ENCODE peak calls at places on chromosomes 1 and 21, in four cellular contexts. One of them, this sample, is unnamed.

GRCh38 chr1:114668373-114668772 is 1.5 kb downstream of the DENND2C start:
- DNase-seq in iris pigment epithelial cell: no peak
- DNase-seq in endothelial cell: no peak
- DNase-seq in AG04450: no peak
- DNase-seq in this sample: no peak

GRCh38 chr1:62515055-62515454 is 78.2 kb downstream of the USP1 start:
- DNase-seq in iris pigment epithelial cell: peak; percentile 81
- DNase-seq in AG04450: no peak
- DNase-seq in endothelial cell: no peak
- DNase-seq in this sample: no peak

GRCh38 chr21:38289697-38290096 is 32.9 kb downstream of the KCNJ15 start:
- DNase-seq in iris pigment epithelial cell: peak; percentile 99
- DNase-seq in AG04450: peak; percentile 83
- DNase-seq in endothelial cell: no peak
- DNase-seq in this sample: no peak

GRCh38 chr21:34017127-34017961 is 56.0 kb upstream of the MRPS6 start:
- DNase-seq in endothelial cell: no peak
- DNase-seq in iris pigment epithelial cell: peak; percentile 87
- DNase-seq in AG04450: no peak
- DNase-seq in this sample: no peak

GRCh38 chr1:235326719-235327558 is 1.0 kb downstream of the ARID4B start:
- DNase-seq in endothelial cell: peak; percentile 42
- DNase-seq in iris pigment epithelial cell: peak; percentile 23
- DNase-seq in AG04450: no peak
- DNase-seq in this sample: peak; percentile 6

GRCh38 chr1:185244015-185244747 is 72.9 kb downstream of the IVNS1ABP start:
- DNase-seq in endothelial cell: no peak
- DNase-seq in iris pigment epithelial cell: peak; percentile 92
- DNase-seq in AG04450: peak; percentile 48
- DNase-seq in this sample: peak; percentile 9

GRCh38 chr1:163046071-163046470 is 23.1 kb upstream of the RGS4 start:
- DNase-seq in endothelial cell: no peak
- DNase-seq in iris pigment epithelial cell: peak; percentile 80
- DNase-seq in AG04450: no peak
- DNase-seq in this sample: peak; percentile 3

GRCh38 chr1:157135070-157135469 is 3.1 kb downstream of the ETV3 start:
- DNase-seq in AG04450: no peak
- DNase-seq in iris pigment epithelial cell: no peak
- DNase-seq in endothelial cell: no peak
- DNase-seq in this sample: no peak

GRCh38 chr1:223201967-223202366 is 58.9 kb upstream of the TLR5 start:
- DNase-seq in AG04450: no peak
- DNase-seq in endothelial cell: no peak
- DNase-seq in iris pigment epithelial cell: no peak
- DNase-seq in this sample: no peak

GRCh38 chr1:201461783-201462441 is 7.1 kb downstream of the PHLDA3 start:
- DNase-seq in endothelial cell: no peak
- DNase-seq in AG04450: peak; percentile 95
- DNase-seq in iris pigment epithelial cell: peak; percentile 100
- DNase-seq in this sample: no peak

GRCh38 chr1:30759718-30760281 is 2.2 kb upstream of the LAPTM5 start:
- DNase-seq in endothelial cell: no peak
- DNase-seq in iris pigment epithelial cell: no peak
- DNase-seq in AG04450: no peak
- DNase-seq in this sample: no peak

GRCh38 chr1:230407351-230407750 is 18.8 kb downstream of the PGBD5 start:
- DNase-seq in AG04450: no peak
- DNase-seq in iris pigment epithelial cell: no peak
- DNase-seq in endothelial cell: no peak
- DNase-seq in this sample: no peak

GRCh38 chr1:205321109-205321958 is at the start of gene NUAK2:
- DNase-seq in iris pigment epithelial cell: peak; percentile 92
- DNase-seq in AG04450: peak; percentile 61
- DNase-seq in endothelial cell: peak; percentile 91
- DNase-seq in this sample: peak; percentile 59

GRCh38 chr1:58764294-58764978 is 19.4 kb downstream of the JUN start:
- DNase-seq in endothelial cell: no peak
- DNase-seq in iris pigment epithelial cell: peak; percentile 91
- DNase-seq in AG04450: no peak
- DNase-seq in this sample: no peak

GRCh38 chr1:77200806-77201205 is 18.4 kb downstream of the PIGK start:
- DNase-seq in endothelial cell: no peak
- DNase-seq in AG04450: no peak
- DNase-seq in iris pigment epithelial cell: peak; percentile 3
- DNase-seq in this sample: no peak

GRCh38 chr1:74937176-74937575 is 197.0 kb upstream of the LHX8 start:
- DNase-seq in endothelial cell: no peak
- DNase-seq in iris pigment epithelial cell: no peak
- DNase-seq in AG04450: no peak
- DNase-seq in this sample: no peak

GRCh38 chr1:93516164-93516563 is 68.2 kb downstream of the FNBP1L start:
- DNase-seq in endothelial cell: no peak
- DNase-seq in AG04450: no peak
- DNase-seq in iris pigment epithelial cell: no peak
- DNase-seq in this sample: no peak

GRCh38 chr1:11648732-11649158 is 5.5 kb downstream of the FBXO2 start:
- DNase-seq in endothelial cell: no peak
- DNase-seq in iris pigment epithelial cell: no peak
- DNase-seq in AG04450: no peak
- DNase-seq in this sample: no peak

GRCh38 chr1:28971980-28972771 is 57.8 kb downstream of the EPB41 start:
- DNase-seq in iris pigment epithelial cell: peak; percentile 93
- DNase-seq in AG04450: peak; percentile 82
- DNase-seq in endothelial cell: no peak
- DNase-seq in this sample: no peak

GRCh38 chr1:25073640-25074270 is 143.7 kb upstream of the RUNX3 start:
- DNase-seq in endothelial cell: no peak
- DNase-seq in iris pigment epithelial cell: no peak
- DNase-seq in AG04450: no peak
- DNase-seq in this sample: no peak

GRCh38 chr21:32682696-32683474 is 44.9 kb downstream of the SYNJ1 start:
- DNase-seq in iris pigment epithelial cell: no peak
- DNase-seq in AG04450: no peak
- DNase-seq in endothelial cell: no peak
- DNase-seq in this sample: no peak

GRCh38 chr1:51649593-51650091 is 32.8 kb downstream of the OSBPL9 start:
- DNase-seq in endothelial cell: no peak
- DNase-seq in iris pigment epithelial cell: peak; percentile 50
- DNase-seq in AG04450: no peak
- DNase-seq in this sample: no peak

GRCh38 chr21:40853956-40854688 is 7.2 kb upstream of the DSCAM start:
- DNase-seq in iris pigment epithelial cell: no peak
- DNase-seq in endothelial cell: no peak
- DNase-seq in AG04450: no peak
- DNase-seq in this sample: no peak

GRCh38 chr1:171742577-171742922 is 685 bp upstream of the VAMP4 start:
- DNase-seq in iris pigment epithelial cell: peak; percentile 50
- DNase-seq in AG04450: no peak
- DNase-seq in endothelial cell: peak; percentile 33
- DNase-seq in this sample: no peak